ENCODE peak calls at places on chromosomes 6 and 20, in five cellular contexts. One of them, this sample, is unnamed.

GRCh38 chr6:23445157-23445710 is 680.8 kb upstream of the NRSN1 start:
- DNase-seq in SHP77 treated with DMSO at 0.1 percent for 48 hours: no peak
- DNase-seq in Daoy: no peak
- DNase-seq in T-helper 2 cell: no peak
- DNase-seq in activated CD4-positive, alpha-beta T cell treated with anti-CD3 and anti-CD28 coated beads, Interleukin-2, amount 50 U/mL, for 48 hours: no peak
- DNase-seq in this sample: no peak

GRCh38 chr20:31790401-31790800 is 28.8 kb upstream of the MYLK2 start:
- DNase-seq in SHP77 treated with DMSO at 0.1 percent for 48 hours: no peak
- DNase-seq in Daoy: no peak
- DNase-seq in activated CD4-positive, alpha-beta T cell treated with anti-CD3 and anti-CD28 coated beads, Interleukin-2, amount 50 U/mL, for 48 hours: no peak
- DNase-seq in T-helper 2 cell: no peak
- DNase-seq in this sample: no peak

GRCh38 chr20:25257756-25258462 is 10.0 kb downstream of the PYGB start:
- DNase-seq in Daoy: no peak
- DNase-seq in activated CD4-positive, alpha-beta T cell treated with anti-CD3 and anti-CD28 coated beads, Interleukin-2, amount 50 U/mL, for 48 hours: no peak
- DNase-seq in SHP77 treated with DMSO at 0.1 percent for 48 hours: no peak
- DNase-seq in T-helper 2 cell: no peak
- DNase-seq in this sample: no peak

GRCh38 chr6:3359091-3359752 is 97.6 kb downstream of the SLC22A23 start:
- DNase-seq in activated CD4-positive, alpha-beta T cell treated with anti-CD3 and anti-CD28 coated beads, Interleukin-2, amount 50 U/mL, for 48 hours: no peak
- DNase-seq in SHP77 treated with DMSO at 0.1 percent for 48 hours: no peak
- DNase-seq in Daoy: no peak
- DNase-seq in T-helper 2 cell: no peak
- DNase-seq in this sample: no peak

GRCh38 chr6:159234102-159234553 is 64.9 kb downstream of the FNDC1 start:
- DNase-seq in T-helper 2 cell: no peak
- DNase-seq in SHP77 treated with DMSO at 0.1 percent for 48 hours: no peak
- DNase-seq in Daoy: no peak
- DNase-seq in activated CD4-positive, alpha-beta T cell treated with anti-CD3 and anti-CD28 coated beads, Interleukin-2, amount 50 U/mL, for 48 hours: no peak
- DNase-seq in this sample: no peak

GRCh38 chr6:124792386-124792785 is 169.9 kb upstream of the RNF217 start:
- DNase-seq in T-helper 2 cell: no peak
- DNase-seq in activated CD4-positive, alpha-beta T cell treated with anti-CD3 and anti-CD28 coated beads, Interleukin-2, amount 50 U/mL, for 48 hours: no peak
- DNase-seq in SHP77 treated with DMSO at 0.1 percent for 48 hours: no peak
- DNase-seq in Daoy: no peak
- DNase-seq in this sample: no peak

GRCh38 chr6:116008470-116009229 is 52.0 kb downstream of the FRK start:
- DNase-seq in activated CD4-positive, alpha-beta T cell treated with anti-CD3 and anti-CD28 coated beads, Interleukin-2, amount 50 U/mL, for 48 hours: no peak
- DNase-seq in T-helper 2 cell: no peak
- DNase-seq in Daoy: peak; percentile 80
- DNase-seq in SHP77 treated with DMSO at 0.1 percent for 48 hours: peak; percentile 73
- DNase-seq in this sample: no peak

GRCh38 chr20:25177890-25178321 is 17.6 kb upstream of the ENTPD6 start:
- DNase-seq in activated CD4-positive, alpha-beta T cell treated with anti-CD3 and anti-CD28 coated beads, Interleukin-2, amount 50 U/mL, for 48 hours: no peak
- DNase-seq in T-helper 2 cell: no peak
- DNase-seq in SHP77 treated with DMSO at 0.1 percent for 48 hours: no peak
- DNase-seq in Daoy: peak; percentile 76
- DNase-seq in this sample: no peak

GRCh38 chr20:37577972-37578371 is 50.3 kb upstream of the BLCAP start:
- DNase-seq in activated CD4-positive, alpha-beta T cell treated with anti-CD3 and anti-CD28 coated beads, Interleukin-2, amount 50 U/mL, for 48 hours: no peak
- DNase-seq in SHP77 treated with DMSO at 0.1 percent for 48 hours: no peak
- DNase-seq in Daoy: no peak
- DNase-seq in T-helper 2 cell: no peak
- DNase-seq in this sample: no peak

GRCh38 chr6:109449789-109450673 is 5.5 kb downstream of the MICAL1 start:
- DNase-seq in activated CD4-positive, alpha-beta T cell treated with anti-CD3 and anti-CD28 coated beads, Interleukin-2, amount 50 U/mL, for 48 hours: no peak
- DNase-seq in T-helper 2 cell: no peak
- DNase-seq in Daoy: no peak
- DNase-seq in SHP77 treated with DMSO at 0.1 percent for 48 hours: no peak
- DNase-seq in this sample: peak; percentile 67

GRCh38 chr20:58693226-58694006 is 816 bp downstream of the NPEPL1 start:
- DNase-seq in activated CD4-positive, alpha-beta T cell treated with anti-CD3 and anti-CD28 coated beads, Interleukin-2, amount 50 U/mL, for 48 hours: peak; percentile 27
- DNase-seq in Daoy: no peak
- DNase-seq in SHP77 treated with DMSO at 0.1 percent for 48 hours: no peak
- DNase-seq in T-helper 2 cell: no peak
- DNase-seq in this sample: peak; percentile 32

GRCh38 chr6:108945686-108946158 is 97.5 kb downstream of the ARMC2 start:
- DNase-seq in Daoy: no peak
- DNase-seq in activated CD4-positive, alpha-beta T cell treated with anti-CD3 and anti-CD28 coated beads, Interleukin-2, amount 50 U/mL, for 48 hours: no peak
- DNase-seq in SHP77 treated with DMSO at 0.1 percent for 48 hours: peak; percentile 65
- DNase-seq in T-helper 2 cell: no peak
- DNase-seq in this sample: no peak

GRCh38 chr6:148146717-148147116 is 195.9 kb upstream of the SASH1 start:
- DNase-seq in Daoy: peak; percentile 94
- DNase-seq in T-helper 2 cell: no peak
- DNase-seq in activated CD4-positive, alpha-beta T cell treated with anti-CD3 and anti-CD28 coated beads, Interleukin-2, amount 50 U/mL, for 48 hours: peak; percentile 55
- DNase-seq in SHP77 treated with DMSO at 0.1 percent for 48 hours: no peak
- DNase-seq in this sample: peak; percentile 49

GRCh38 chr6:12844284-12845223 is 128.0 kb downstream of the PHACTR1 start:
- DNase-seq in SHP77 treated with DMSO at 0.1 percent for 48 hours: no peak
- DNase-seq in Daoy: peak; percentile 23
- DNase-seq in activated CD4-positive, alpha-beta T cell treated with anti-CD3 and anti-CD28 coated beads, Interleukin-2, amount 50 U/mL, for 48 hours: no peak
- DNase-seq in T-helper 2 cell: no peak
- DNase-seq in this sample: no peak

GRCh38 chr6:112245511-112246203 is 8.7 kb downstream of the LAMA4 start:
- DNase-seq in T-helper 2 cell: no peak
- DNase-seq in Daoy: no peak
- DNase-seq in activated CD4-positive, alpha-beta T cell treated with anti-CD3 and anti-CD28 coated beads, Interleukin-2, amount 50 U/mL, for 48 hours: no peak
- DNase-seq in SHP77 treated with DMSO at 0.1 percent for 48 hours: no peak
- DNase-seq in this sample: no peak

GRCh38 chr6:52566853-52567279 is 10.0 kb downstream of the TRAM2 start:
- DNase-seq in T-helper 2 cell: no peak
- DNase-seq in activated CD4-positive, alpha-beta T cell treated with anti-CD3 and anti-CD28 coated beads, Interleukin-2, amount 50 U/mL, for 48 hours: no peak
- DNase-seq in Daoy: peak; percentile 43
- DNase-seq in SHP77 treated with DMSO at 0.1 percent for 48 hours: no peak
- DNase-seq in this sample: no peak

GRCh38 chr20:35145141-35145564 is 2.0 kb downstream of the EDEM2 start:
- DNase-seq in T-helper 2 cell: no peak
- DNase-seq in activated CD4-positive, alpha-beta T cell treated with anti-CD3 and anti-CD28 coated beads, Interleukin-2, amount 50 U/mL, for 48 hours: no peak
- DNase-seq in Daoy: peak; percentile 16
- DNase-seq in SHP77 treated with DMSO at 0.1 percent for 48 hours: peak; percentile 12
- DNase-seq in this sample: no peak

GRCh38 chr20:31716818-31717477 is 5.7 kb downstream of the BCL2L1 start:
- DNase-seq in activated CD4-positive, alpha-beta T cell treated with anti-CD3 and anti-CD28 coated beads, Interleukin-2, amount 50 U/mL, for 48 hours: no peak
- DNase-seq in SHP77 treated with DMSO at 0.1 percent for 48 hours: no peak
- DNase-seq in T-helper 2 cell: no peak
- DNase-seq in Daoy: no peak
- DNase-seq in this sample: no peak

GRCh38 chr6:12069891-12070529 is 57.9 kb downstream of the HIVEP1 start:
- DNase-seq in Daoy: no peak
- DNase-seq in T-helper 2 cell: no peak
- DNase-seq in activated CD4-positive, alpha-beta T cell treated with anti-CD3 and anti-CD28 coated beads, Interleukin-2, amount 50 U/mL, for 48 hours: no peak
- DNase-seq in SHP77 treated with DMSO at 0.1 percent for 48 hours: no peak
- DNase-seq in this sample: no peak